ENCODE peak calls at places on chromosome 16, in eight cellular contexts. M is endothelial cell of umbilical vein; C is aorta; F is SJSA1; T is heart left ventricle; K is CD4-positive, alpha-beta T cell; B is endodermal cell; Z is tibial artery. V is an unnamed sample.

GRCh38 chr16:2019919-2020831 is 590 bp downstream of the NPW start:
- DNase-seq in M (no peak), C (no peak), F (no peak), T (no peak), K (no peak), B (peak), Z (no peak), V (no peak)

GRCh38 chr16:56426585-56426984 is 1.2 kb upstream of the AMFR start:
- DNase-seq in M (no peak), C (no peak), F (no peak), T (no peak), K (no peak), B (no peak), Z (no peak), V (no peak)

GRCh38 chr16:85137323-85138072 is 25.2 kb upstream of the CIBAR2 start:
- DNase-seq in M (peak), C (peak), F (peak), T (peak), K (no peak), B (no peak), Z (peak), V (peak)

GRCh38 chr16:53518550-53519416 is 15.8 kb upstream of the AKTIP start:
- DNase-seq in M (peak), C (no peak), F (no peak), T (peak), K (peak), B (no peak), Z (no peak), V (no peak)

GRCh38 chr16:75591001-75591852 is 25.0 kb downstream of the GABARAPL2 start:
- DNase-seq in M (peak), C (peak), F (no peak), T (peak), K (no peak), B (no peak), Z (peak), V (no peak)

GRCh38 chr16:58614212-58614611 is 15.4 kb downstream of the CNOT1 start:
- DNase-seq in M (no peak), C (no peak), F (no peak), T (no peak), K (no peak), B (no peak), Z (no peak), V (no peak)

GRCh38 chr16:66475232-66475631 is 48.1 kb downstream of the BEAN1 start:
- DNase-seq in M (no peak), C (no peak), F (no peak), T (no peak), K (no peak), B (peak), Z (no peak), V (no peak)

GRCh38 chr16:84948855-84949610 is 62.3 kb downstream of the ZDHHC7 start:
- DNase-seq in M (no peak), C (no peak), F (no peak), T (no peak), K (no peak), B (no peak), Z (no peak), V (no peak)

GRCh38 chr16:73739049-73739769 is 557.4 kb upstream of the PSMD7 start:
- DNase-seq in M (no peak), C (no peak), F (no peak), T (no peak), K (no peak), B (no peak), Z (no peak), V (no peak)

GRCh38 chr16:48814994-48815393 is 205.0 kb upstream of the N4BP1 start:
- DNase-seq in M (no peak), C (no peak), F (no peak), T (no peak), K (no peak), B (no peak), Z (no peak), V (no peak)

GRCh38 chr16:77834600-77834963 is 46.2 kb downstream of the VAT1L start:
- DNase-seq in M (no peak), C (no peak), F (peak), T (no peak), K (no peak), B (no peak), Z (no peak), V (peak)

GRCh38 chr16:49268667-49269066 is 13.0 kb downstream of the CBLN1 start:
- DNase-seq in M (no peak), C (no peak), F (no peak), T (no peak), K (no peak), B (no peak), Z (no peak), V (no peak)

GRCh38 chr16:72014675-72015074 is 6.1 kb downstream of the DHODH start:
- DNase-seq in M (no peak), C (no peak), F (no peak), T (no peak), K (no peak), B (no peak), Z (no peak), V (no peak)

GRCh38 chr16:56998861-56999260 is 9.5 kb downstream of the NLRC5 start:
- DNase-seq in M (no peak), C (no peak), F (no peak), T (no peak), K (no peak), B (no peak), Z (no peak), V (no peak)

GRCh38 chr16:84182680-84183571 is 3.9 kb downstream of the TAF1C start:
- DNase-seq in M (no peak), C (no peak), F (no peak), T (no peak), K (no peak), B (no peak), Z (no peak), V (no peak)

GRCh38 chr16:9053006-9053601 is 38.3 kb upstream of the HAPSTR1 start:
- DNase-seq in M (peak), C (peak), F (peak), T (peak), K (no peak), B (peak), Z (peak), V (no peak)

GRCh38 chr16:15621889-15622288 is 21.1 kb downstream of the MARF1 start:
- DNase-seq in M (no peak), C (no peak), F (no peak), T (no peak), K (no peak), B (no peak), Z (no peak), V (no peak)

GRCh38 chr16:3575491-3575890 is 1.7 kb downstream of the NLRC3 start:
- DNase-seq in M (no peak), C (no peak), F (no peak), T (no peak), K (no peak), B (no peak), Z (no peak), V (no peak)

GRCh38 chr16:17972460-17972943 is 364.0 kb downstream of the NPIPA8 start:
- DNase-seq in M (no peak), C (no peak), F (no peak), T (no peak), K (no peak), B (no peak), Z (peak), V (no peak)

GRCh38 chr16:1474047-1474446 is 781 bp downstream of the CLCN7 start:
- DNase-seq in M (no peak), C (no peak), F (no peak), T (no peak), K (no peak), B (no peak), Z (no peak), V (no peak)

GRCh38 chr16:1420111-1420539 is 422 bp downstream of the UQCC4 start:
- DNase-seq in M (no peak), C (no peak), F (no peak), T (no peak), K (no peak), B (no peak), Z (no peak), V (no peak)

GRCh38 chr16:52563767-52564611 is 17.0 kb upstream of the TOX3 start:
- DNase-seq in M (no peak), C (no peak), F (no peak), T (no peak), K (no peak), B (no peak), Z (no peak), V (no peak)

GRCh38 chr16:9364721-9365693 is 273.6 kb downstream of the HAPSTR1 start:
- DNase-seq in M (no peak), C (peak), F (no peak), T (peak), K (no peak), B (no peak), Z (peak), V (no peak)

GRCh38 chr16:71916397-71916920 is 21.1 kb downstream of the IST1 start:
- DNase-seq in M (no peak), C (no peak), F (no peak), T (no peak), K (no peak), B (no peak), Z (no peak), V (no peak)

GRCh38 chr16:73058221-73058615 is 10.3 kb upstream of the ZFHX3 start:
- DNase-seq in M (peak), C (peak), F (no peak), T (peak), K (no peak), B (peak), Z (peak), V (no peak)

GRCh38 chr16:3902731-3903130 is 22.2 kb upstream of the CREBBP start:
- DNase-seq in M (no peak), C (no peak), F (no peak), T (no peak), K (no peak), B (no peak), Z (no peak), V (no peak)

GRCh38 chr16:21667575-21667974 is 3.8 kb downstream of the OTOA start:
- DNase-seq in M (no peak), C (no peak), F (no peak), T (no peak), K (no peak), B (no peak), Z (no peak), V (no peak)
- H3K27ac ChIP-seq in M (no peak), C (no peak), F (no peak), T (no peak), K (no peak), B (no peak), Z (no peak), V (no peak)

GRCh38 chr16:70482624-70483023 is 28.2 kb downstream of the FCSK start:
- DNase-seq in M (no peak), C (no peak), F (no peak), T (no peak), K (no peak), B (no peak), Z (no peak), V (no peak)

GRCh38 chr16:70480127-70481105 is 26.0 kb downstream of the FCSK start:
- DNase-seq in M (no peak), C (no peak), F (no peak), T (no peak), K (no peak), B (no peak), Z (no peak), V (no peak)

GRCh38 chr16:70484867-70485266 is 30.5 kb downstream of the FCSK start:
- DNase-seq in M (no peak), C (no peak), F (no peak), T (no peak), K (no peak), B (no peak), Z (no peak), V (no peak)

GRCh38 chr16:70481929-70482536 is 27.6 kb downstream of the FCSK start:
- DNase-seq in M (no peak), C (no peak), F (peak), T (no peak), K (no peak), B (no peak), Z (no peak), V (no peak)

DNA sequence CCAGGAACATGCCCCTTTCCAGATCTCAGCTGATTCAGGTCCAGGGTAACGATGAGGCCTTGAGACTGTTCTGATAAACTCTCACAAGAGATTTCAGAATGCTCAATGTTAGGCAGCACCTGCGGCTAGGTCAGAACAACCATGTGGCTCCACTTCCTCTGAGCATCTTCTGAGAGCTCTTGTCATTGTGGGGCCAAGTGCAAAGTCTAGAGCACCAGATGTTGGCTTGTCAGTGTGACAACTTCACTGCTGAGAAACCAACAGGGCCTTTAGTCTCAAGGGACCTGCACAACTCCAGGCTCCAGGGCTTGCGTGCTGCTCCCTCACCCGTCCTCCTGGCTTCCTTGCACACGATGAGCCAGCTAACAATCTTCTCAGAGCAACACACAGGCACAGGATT is 29.0 kb downstream of the FCSK start:
- DNase-seq in M (no peak), C (no peak), F (no peak), T (no peak), K (no peak), B (no peak), Z (no peak), V (no peak)
- H3K27ac ChIP-seq in M (no peak), C (no peak), F (no peak), T (no peak), K (no peak), B (no peak), Z (no peak), V (no peak)

GRCh38 chr16:11679941-11680911 is 12.0 kb downstream of the SNN start:
- DNase-seq in M (no peak), C (no peak), F (no peak), T (no peak), K (no peak), B (peak), Z (no peak), V (no peak)

GRCh38 chr16:11682655-11683096 is 14.4 kb downstream of the SNN start:
- DNase-seq in M (no peak), C (no peak), F (no peak), T (no peak), K (no peak), B (no peak), Z (no peak), V (peak)

GRCh38 chr16:11683140-11683539 is 14.9 kb downstream of the SNN start:
- DNase-seq in M (no peak), C (no peak), F (no peak), T (no peak), K (no peak), B (no peak), Z (no peak), V (no peak)

GRCh38 chr16:11681977-11682654 is 13.9 kb downstream of the SNN start:
- DNase-seq in M (no peak), C (no peak), F (no peak), T (no peak), K (no peak), B (no peak), Z (no peak), V (no peak)

GRCh38 chr16:11681526-11681925 is 13.3 kb downstream of the SNN start:
- DNase-seq in M (no peak), C (no peak), F (no peak), T (no peak), K (no peak), B (no peak), Z (no peak), V (no peak)
- H3K27ac ChIP-seq in M (no peak), C (no peak), F (no peak), T (no peak), K (peak), B (no peak), Z (no peak), V (no peak)

GRCh38 chr16:31198207-31198882 is 4.2 kb downstream of the PYCARD start:
- DNase-seq in M (no peak), C (peak), F (no peak), T (no peak), K (no peak), B (no peak), Z (no peak), V (no peak)
- H3K27ac ChIP-seq in M (no peak), C (no peak), F (no peak), T (no peak), K (no peak), B (no peak), Z (no peak), V (no peak)

DNA sequence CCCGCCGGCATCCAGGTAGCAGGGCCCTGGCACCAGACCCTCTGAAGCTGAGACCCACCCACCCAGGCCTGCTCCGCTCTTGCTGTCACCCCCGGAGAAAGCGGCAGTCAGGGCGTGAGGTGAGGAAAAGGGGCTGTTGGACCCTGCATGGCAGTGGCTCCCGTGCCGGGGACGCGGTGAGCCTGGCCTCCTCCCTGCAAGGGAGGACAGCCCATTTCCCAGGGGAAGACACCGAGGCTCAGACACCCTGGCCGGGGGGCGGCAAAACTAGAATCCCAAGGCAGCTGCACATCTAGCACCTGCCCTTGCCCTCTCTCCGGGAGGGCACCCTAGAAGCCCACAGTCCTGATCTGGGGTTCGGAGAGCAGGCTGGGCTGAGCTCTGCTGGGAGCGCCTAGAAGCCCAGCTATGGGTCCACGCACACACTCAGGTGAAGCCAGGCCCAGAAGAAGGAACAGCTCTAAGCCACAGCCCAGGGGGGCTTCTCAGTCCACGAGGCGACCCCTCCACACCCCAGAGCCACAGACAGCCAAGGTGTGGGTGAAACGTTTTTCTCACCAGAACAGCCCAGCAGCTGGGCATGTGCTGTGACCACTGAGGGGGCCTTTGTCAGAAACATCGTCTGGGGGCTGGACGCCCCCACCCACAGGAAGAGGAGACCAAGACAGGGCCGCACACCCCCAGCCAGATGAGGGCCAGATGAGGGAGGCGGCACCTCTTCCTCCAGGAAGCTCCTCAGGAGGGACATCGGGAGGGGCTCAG is 22.4 kb downstream of the SLC7A5 start:
- DNase-seq in M (no peak), C (no peak), F (no peak), T (no peak), K (no peak), B (no peak), Z (no peak), V (no peak)
- H3K27ac ChIP-seq in M (no peak), C (no peak), F (no peak), T (no peak), K (no peak), B (no peak), Z (no peak), V (no peak)